ENCODE peak calls at places on chromosomes 11 and 22, in four cellular contexts. One of them, this sample, is unnamed.

GRCh38 chr11:72575533-72576170 is 98.6 kb downstream of the PDE2A start:
- DNase-seq in heart left ventricle: no peak
- DNase-seq in PC-9: no peak
- DNase-seq in CD8-positive, alpha-beta memory T cell: no peak
- DNase-seq in this sample: no peak

GRCh38 chr11:131766637-131767036 is 396.2 kb downstream of the NTM start:
- DNase-seq in heart left ventricle: no peak
- DNase-seq in PC-9: no peak
- DNase-seq in CD8-positive, alpha-beta memory T cell: no peak
- DNase-seq in this sample: no peak

GRCh38 chr11:77547863-77548551 is 41.7 kb upstream of the AQP11 start:
- DNase-seq in heart left ventricle: no peak
- DNase-seq in PC-9: peak
- DNase-seq in CD8-positive, alpha-beta memory T cell: no peak
- DNase-seq in this sample: no peak

GRCh38 chr11:108958446-108959123 is 293.7 kb downstream of the DDX10 start:
- DNase-seq in heart left ventricle: no peak
- DNase-seq in PC-9: peak
- DNase-seq in CD8-positive, alpha-beta memory T cell: no peak
- DNase-seq in this sample: no peak

GRCh38 chr11:79304599-79305212 is 136.1 kb downstream of the TENM4 start:
- DNase-seq in heart left ventricle: no peak
- DNase-seq in PC-9: no peak
- DNase-seq in CD8-positive, alpha-beta memory T cell: no peak
- DNase-seq in this sample: no peak

GRCh38 chr11:109804911-109805310 is 288.3 kb upstream of the ZC3H12C start:
- DNase-seq in heart left ventricle: no peak
- DNase-seq in PC-9: no peak
- DNase-seq in CD8-positive, alpha-beta memory T cell: no peak
- DNase-seq in this sample: no peak

GRCh38 chr11:87971354-87971753 is 203.9 kb downstream of the RAB38 start:
- DNase-seq in heart left ventricle: no peak
- DNase-seq in PC-9: no peak
- DNase-seq in CD8-positive, alpha-beta memory T cell: no peak
- DNase-seq in this sample: no peak

GRCh38 chr22:46969491-46969890 is 207.0 kb downstream of the TBC1D22A start:
- DNase-seq in heart left ventricle: no peak
- DNase-seq in PC-9: no peak
- DNase-seq in CD8-positive, alpha-beta memory T cell: peak
- DNase-seq in this sample: no peak

GRCh38 chr11:79274636-79275315 is 166.1 kb downstream of the TENM4 start:
- DNase-seq in heart left ventricle: no peak
- DNase-seq in PC-9: no peak
- DNase-seq in CD8-positive, alpha-beta memory T cell: no peak
- DNase-seq in this sample: no peak

GRCh38 chr22:39266398-39267030 is 21.7 kb upstream of the PDGFB start:
- DNase-seq in heart left ventricle: peak
- DNase-seq in PC-9: peak
- DNase-seq in CD8-positive, alpha-beta memory T cell: no peak
- DNase-seq in this sample: no peak

GRCh38 chr11:108906329-108906728 is 241.5 kb downstream of the DDX10 start:
- DNase-seq in heart left ventricle: no peak
- DNase-seq in PC-9: no peak
- DNase-seq in CD8-positive, alpha-beta memory T cell: no peak
- DNase-seq in this sample: no peak

GRCh38 chr22:37746366-37747089 is 49.7 kb downstream of the TRIOBP start:
- DNase-seq in heart left ventricle: peak
- DNase-seq in PC-9: no peak
- DNase-seq in CD8-positive, alpha-beta memory T cell: peak
- DNase-seq in this sample: no peak

GRCh38 chr11:17673951-17674350 is 45.4 kb upstream of the MYOD1 start:
- DNase-seq in heart left ventricle: no peak
- DNase-seq in PC-9: no peak
- DNase-seq in CD8-positive, alpha-beta memory T cell: no peak
- DNase-seq in this sample: no peak

GRCh38 chr22:30695871-30696655 is 1.4 kb downstream of the OSBP2 start:
- DNase-seq in heart left ventricle: no peak
- DNase-seq in PC-9: no peak
- DNase-seq in CD8-positive, alpha-beta memory T cell: no peak
- DNase-seq in this sample: no peak

GRCh38 chr11:47302853-47303252 is 32.9 kb downstream of the MADD start:
- DNase-seq in heart left ventricle: no peak
- DNase-seq in PC-9: no peak
- DNase-seq in CD8-positive, alpha-beta memory T cell: no peak
- DNase-seq in this sample: no peak

GRCh38 chr22:28116261-28116673 is 197.2 kb upstream of the PITPNB start:
- DNase-seq in heart left ventricle: peak
- DNase-seq in PC-9: peak
- DNase-seq in CD8-positive, alpha-beta memory T cell: no peak
- DNase-seq in this sample: no peak

GRCh38 chr22:24587948-24588347 is 4.9 kb downstream of the LRRC75B start:
- DNase-seq in heart left ventricle: no peak
- DNase-seq in PC-9: no peak
- DNase-seq in CD8-positive, alpha-beta memory T cell: no peak
- DNase-seq in this sample: no peak

GRCh38 chr22:26885441-26886261 is 228.3 kb downstream of the MIAT start:
- DNase-seq in heart left ventricle: no peak
- DNase-seq in PC-9: no peak
- DNase-seq in CD8-positive, alpha-beta memory T cell: no peak
- DNase-seq in this sample: no peak

GRCh38 chr22:43197271-43197941 is 10.5 kb upstream of the TTLL12 start:
- DNase-seq in heart left ventricle: no peak
- DNase-seq in PC-9: no peak
- DNase-seq in CD8-positive, alpha-beta memory T cell: no peak
- DNase-seq in this sample: no peak

GRCh38 chr22:29727248-29727551 is 7.4 kb downstream of the CABP7 start:
- DNase-seq in heart left ventricle: peak
- DNase-seq in PC-9: no peak
- DNase-seq in CD8-positive, alpha-beta memory T cell: no peak
- DNase-seq in this sample: peak

GRCh38 chr11:32821517-32821916 is 8.2 kb upstream of the PRRG4 start:
- DNase-seq in heart left ventricle: no peak
- DNase-seq in PC-9: no peak
- DNase-seq in CD8-positive, alpha-beta memory T cell: no peak
- DNase-seq in this sample: no peak

GRCh38 chr11:66996609-66997273 is 21.6 kb downstream of the C11orf86 start:
- DNase-seq in heart left ventricle: no peak
- DNase-seq in PC-9: peak
- DNase-seq in CD8-positive, alpha-beta memory T cell: no peak
- DNase-seq in this sample: no peak

GRCh38 chr11:109317726-109318125 is 104.3 kb upstream of the C11orf87 start:
- DNase-seq in heart left ventricle: no peak
- DNase-seq in PC-9: no peak
- DNase-seq in CD8-positive, alpha-beta memory T cell: no peak
- DNase-seq in this sample: no peak

GRCh38 chr22:39717099-39717498 is 146.5 kb downstream of the CACNA1I start:
- DNase-seq in heart left ventricle: no peak
- DNase-seq in PC-9: no peak
- DNase-seq in CD8-positive, alpha-beta memory T cell: no peak
- DNase-seq in this sample: no peak

GRCh38 chr22:36853407-36854099 is 7.3 kb upstream of the NCF4 start:
- DNase-seq in heart left ventricle: peak
- DNase-seq in PC-9: peak
- DNase-seq in CD8-positive, alpha-beta memory T cell: peak
- DNase-seq in this sample: peak

GRCh38 chr11:126256216-126256615 is 12.5 kb downstream of the SRPRA start:
- DNase-seq in heart left ventricle: no peak
- DNase-seq in PC-9: no peak
- DNase-seq in CD8-positive, alpha-beta memory T cell: no peak
- DNase-seq in this sample: no peak

GRCh38 chr11:103877221-103877620 is 159.2 kb upstream of the DDI1 start:
- DNase-seq in heart left ventricle: no peak
- DNase-seq in PC-9: no peak
- DNase-seq in CD8-positive, alpha-beta memory T cell: no peak
- DNase-seq in this sample: no peak

GRCh38 chr11:94151903-94152677 is 23.4 kb downstream of the PANX1 start:
- DNase-seq in heart left ventricle: peak
- DNase-seq in PC-9: peak
- DNase-seq in CD8-positive, alpha-beta memory T cell: no peak
- DNase-seq in this sample: no peak

GRCh38 chr11:65468874-65469333 is 29.9 kb upstream of the MALAT1 start:
- DNase-seq in heart left ventricle: peak
- DNase-seq in PC-9: peak
- DNase-seq in CD8-positive, alpha-beta memory T cell: peak
- DNase-seq in this sample: no peak

GRCh38 chr22:21457023-21457787 is 10.0 kb upstream of the TMEM191C start:
- DNase-seq in heart left ventricle: no peak
- DNase-seq in PC-9: peak
- DNase-seq in CD8-positive, alpha-beta memory T cell: no peak
- DNase-seq in this sample: no peak

GRCh38 chr11:36055356-36055755 is 111.5 kb downstream of the LDLRAD3 start:
- DNase-seq in heart left ventricle: no peak
- DNase-seq in PC-9: no peak
- DNase-seq in CD8-positive, alpha-beta memory T cell: no peak
- DNase-seq in this sample: no peak

GRCh38 chr11:8017071-8017470 is 29.9 kb downstream of the EIF3F start:
- DNase-seq in heart left ventricle: no peak
- DNase-seq in PC-9: no peak
- DNase-seq in CD8-positive, alpha-beta memory T cell: no peak
- DNase-seq in this sample: no peak

GRCh38 chr22:19385221-19385906 is 46.2 kb downstream of the HIRA start:
- DNase-seq in heart left ventricle: no peak
- DNase-seq in PC-9: no peak
- DNase-seq in CD8-positive, alpha-beta memory T cell: no peak
- DNase-seq in this sample: no peak

GRCh38 chr22:40521046-40521445 is 115.5 kb downstream of the MRTFA start:
- DNase-seq in heart left ventricle: no peak
- DNase-seq in PC-9: no peak
- DNase-seq in CD8-positive, alpha-beta memory T cell: no peak
- DNase-seq in this sample: no peak

GRCh38 chr11:75083217-75083605 is 13.5 kb downstream of the OR2AT4 start:
- DNase-seq in heart left ventricle: no peak
- DNase-seq in PC-9: no peak
- DNase-seq in CD8-positive, alpha-beta memory T cell: no peak
- DNase-seq in this sample: no peak

GRCh38 chr11:75079546-75079945 is 17.1 kb downstream of the OR2AT4 start:
- DNase-seq in heart left ventricle: no peak
- DNase-seq in PC-9: no peak
- DNase-seq in CD8-positive, alpha-beta memory T cell: no peak
- DNase-seq in this sample: no peak

GRCh38 chr11:75084883-75085282 is 11.8 kb downstream of the OR2AT4 start:
- DNase-seq in heart left ventricle: no peak
- DNase-seq in PC-9: no peak
- DNase-seq in CD8-positive, alpha-beta memory T cell: no peak
- DNase-seq in this sample: no peak

GRCh38 chr11:75078233-75078632 is 18.4 kb downstream of the OR2AT4 start:
- DNase-seq in heart left ventricle: no peak
- DNase-seq in PC-9: peak
- DNase-seq in CD8-positive, alpha-beta memory T cell: no peak
- DNase-seq in this sample: no peak

GRCh38 chr11:75082601-75083216 is 14.0 kb downstream of the OR2AT4 start:
- DNase-seq in heart left ventricle: no peak
- DNase-seq in PC-9: no peak
- DNase-seq in CD8-positive, alpha-beta memory T cell: no peak
- DNase-seq in this sample: no peak
- H3K27ac ChIP-seq in heart left ventricle: no peak
- H3K27ac ChIP-seq in PC-9: no peak
- H3K27ac ChIP-seq in CD8-positive, alpha-beta memory T cell: no peak
- H3K27ac ChIP-seq in this sample: no peak

GRCh38 chr11:10387209-10388083 is 67.6 kb upstream of the AMPD3 start:
- DNase-seq in heart left ventricle: peak
- DNase-seq in PC-9: no peak
- DNase-seq in CD8-positive, alpha-beta memory T cell: no peak
- DNase-seq in this sample: no peak
- H3K27ac ChIP-seq in heart left ventricle: peak
- H3K27ac ChIP-seq in PC-9: no peak
- H3K27ac ChIP-seq in CD8-positive, alpha-beta memory T cell: no peak
- H3K27ac ChIP-seq in this sample: no peak

GRCh38 chr22:49826603-49827306 is 918 bp downstream of the BRD1 start:
- DNase-seq in heart left ventricle: peak
- DNase-seq in PC-9: no peak
- DNase-seq in CD8-positive, alpha-beta memory T cell: peak
- DNase-seq in this sample: no peak

GRCh38 chr22:49829044-49829719 is 1.5 kb upstream of the BRD1 start:
- DNase-seq in heart left ventricle: no peak
- DNase-seq in PC-9: no peak
- DNase-seq in CD8-positive, alpha-beta memory T cell: no peak
- DNase-seq in this sample: no peak

GRCh38 chr22:49827307-49827852 is 293 bp downstream of the BRD1 start:
- DNase-seq in heart left ventricle: no peak
- DNase-seq in PC-9: no peak
- DNase-seq in CD8-positive, alpha-beta memory T cell: no peak
- DNase-seq in this sample: no peak

GRCh38 chr22:49827853-49828598 is at the start of gene BRD1:
- DNase-seq in heart left ventricle: peak
- DNase-seq in PC-9: no peak
- DNase-seq in CD8-positive, alpha-beta memory T cell: peak
- DNase-seq in this sample: no peak

GRCh38 chr22:49828599-49828965 is 909 bp upstream of the BRD1 start:
- DNase-seq in heart left ventricle: no peak
- DNase-seq in PC-9: no peak
- DNase-seq in CD8-positive, alpha-beta memory T cell: no peak
- DNase-seq in this sample: no peak
- H3K27ac ChIP-seq in heart left ventricle: no peak
- H3K27ac ChIP-seq in PC-9: no peak
- H3K27ac ChIP-seq in CD8-positive, alpha-beta memory T cell: no peak
- H3K27ac ChIP-seq in this sample: peak

DNA sequence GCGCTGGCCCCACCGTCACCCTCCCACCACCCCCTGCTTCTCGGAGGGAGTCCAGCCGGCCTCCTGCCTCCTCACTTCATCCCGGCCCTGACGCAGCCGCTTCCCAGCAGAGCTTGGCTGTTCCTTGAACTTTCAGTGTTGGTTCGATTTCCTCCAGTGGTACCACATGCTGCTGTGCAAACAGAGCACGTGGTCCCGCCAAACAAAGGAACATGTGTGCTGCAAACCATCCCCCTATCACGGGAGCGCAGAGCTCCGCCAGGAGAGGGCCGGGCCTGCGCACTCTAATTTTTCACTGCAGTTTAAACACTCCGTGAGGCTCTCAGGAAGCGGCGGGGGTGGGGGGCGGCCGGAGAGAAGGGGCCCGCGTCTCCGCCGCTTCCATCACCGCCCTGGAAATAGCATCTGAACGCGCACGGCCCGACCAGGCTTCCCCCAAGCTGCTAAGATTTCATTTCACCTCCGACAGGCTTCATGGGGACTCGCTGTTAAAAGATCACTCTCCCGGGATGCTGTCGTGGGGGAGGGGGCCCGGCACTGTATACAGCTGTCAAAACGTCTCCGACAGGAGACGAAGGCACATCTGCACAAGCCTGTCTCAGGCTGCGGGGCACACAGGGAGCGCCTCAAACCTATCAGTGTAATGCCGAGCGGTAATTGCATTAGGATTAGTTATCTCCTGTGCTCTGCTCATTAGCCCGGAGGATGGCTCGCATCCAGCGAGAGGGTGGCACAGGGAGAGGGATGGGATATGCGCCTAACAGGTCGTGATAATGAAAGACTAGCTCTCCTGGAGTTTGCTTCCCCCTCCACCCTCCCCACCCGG is 269.9 kb upstream of the SORL1-AS1 start:
- DNase-seq in heart left ventricle: peak
- DNase-seq in PC-9: no peak
- DNase-seq in CD8-positive, alpha-beta memory T cell: no peak
- DNase-seq in this sample: peak
- H3K27ac ChIP-seq in heart left ventricle: peak
- H3K27ac ChIP-seq in PC-9: no peak
- H3K27ac ChIP-seq in CD8-positive, alpha-beta memory T cell: no peak
- H3K27ac ChIP-seq in this sample: peak

This sample was measured in substantia nigra.